ENCODE peak calls at places on chromosomes 13 and 19, in nine cellular contexts. S, P, G, M, X, Q, Y, W and R are unnamed samples.

GRCh38 chr19:33275559-33275932 is 26.8 kb downstream of the CEBPA start:
- DNase-seq in Y (no peak), Q (no peak), G (no peak), P (no peak), W (no peak), X (no peak), S (no peak), M (no peak), R (no peak)

GRCh38 chr13:79519252-79519651 is 38.3 kb downstream of the NDFIP2 start:
- DNase-seq in M (no peak), P (no peak), S (peak), X (peak), Y (no peak), Q (no peak), G (no peak), W (no peak), R (no peak)

GRCh38 chr13:31908696-31909386 is 122.7 kb upstream of the FRY start:
- DNase-seq in M (no peak), G (no peak), S (no peak), Y (no peak), Q (no peak), P (no peak), W (no peak), X (no peak), R (no peak)

GRCh38 chr19:23709347-23709746 is 22.3 kb upstream of the ZNF675 start:
- DNase-seq in W (no peak), X (no peak), P (no peak), Y (no peak), S (no peak), Q (no peak), G (no peak), M (no peak), R (no peak)

GRCh38 chr13:26037302-26037701 is 14.5 kb downstream of the SHISA2 start:
- DNase-seq in M (peak), S (no peak), W (peak), P (no peak), Q (no peak), X (no peak), Y (no peak), G (no peak), R (no peak)

GRCh38 chr13:99351772-99352171 is 44.6 kb upstream of the GPR183 start:
- DNase-seq in X (no peak), M (no peak), S (no peak), W (no peak), Y (peak), G (no peak), Q (no peak), P (no peak), R (no peak)

GRCh38 chr19:35828694-35829301 is 16.2 kb upstream of the PRODH2 start:
- DNase-seq in W (peak), Q (no peak), G (peak), P (peak), S (peak), M (peak), X (peak), Y (peak), R (peak)

GRCh38 chr13:111897178-111897845 is 169.6 kb upstream of the SOX1 start:
- DNase-seq in G (no peak), Q (no peak), Y (no peak), M (no peak), W (no peak), P (no peak), X (no peak), S (no peak), R (no peak)

GRCh38 chr13:60267498-60268202 is 103.9 kb upstream of the DIAPH3 start:
- DNase-seq in W (peak), P (no peak), Q (no peak), X (no peak), M (no peak), S (peak), Y (peak), G (no peak), R (peak)

GRCh38 chr19:30519607-30520205 is 147.5 kb downstream of the ZNF536 start:
- DNase-seq in W (no peak), M (no peak), Q (no peak), Y (no peak), P (no peak), G (no peak), S (no peak), X (no peak), R (no peak)

GRCh38 chr13:101092985-101093384 is 323.3 kb downstream of the NALCN start:
- DNase-seq in G (no peak), Y (no peak), S (peak), W (no peak), Q (no peak), X (peak), M (no peak), P (no peak), R (no peak)

GRCh38 chr13:42547615-42548014 is 26.3 kb upstream of the TNFSF11 start:
- DNase-seq in P (no peak), S (no peak), Q (no peak), X (no peak), W (no peak), M (no peak), G (no peak), Y (no peak), R (no peak)

GRCh38 chr19:45767410-45767880 is 1.6 kb downstream of the SIX5 start:
- DNase-seq in M (peak), W (peak), Y (peak), P (peak), G (peak), S (peak), X (peak), Q (no peak), R (peak)

GRCh38 chr19:35212241-35212640 is 16.3 kb downstream of the FAM187B start:
- DNase-seq in Y (no peak), S (no peak), P (no peak), G (no peak), X (no peak), M (no peak), W (no peak), Q (no peak), R (no peak)

GRCh38 chr19:49506575-49507105 is 5.8 kb upstream of the FCGRT start:
- DNase-seq in G (peak), X (no peak), Q (no peak), M (peak), Y (peak), W (peak), S (peak), P (no peak), R (peak)

GRCh38 chr19:48442116-48443035 is 3.4 kb upstream of the GRWD1 start:
- DNase-seq in Q (no peak), P (no peak), X (no peak), M (no peak), G (no peak), Y (no peak), S (no peak), W (no peak), R (no peak)

GRCh38 chr13:94548382-94549240 is 47.3 kb downstream of the TGDS start:
- DNase-seq in M (no peak), G (peak), W (peak), Y (peak), P (peak), S (peak), X (peak), Q (peak), R (peak)

GRCh38 chr13:51782026-51782710 is 21.8 kb downstream of the DHRS12 start:
- DNase-seq in Y (peak), S (no peak), Q (no peak), W (no peak), P (no peak), G (no peak), X (no peak), M (no peak), R (peak)

GRCh38 chr13:112692586-112692985 is 2.7 kb downstream of the ATP11A start:
- DNase-seq in S (no peak), Y (no peak), Q (no peak), X (no peak), G (no peak), M (no peak), W (no peak), P (no peak), R (no peak)

GRCh38 chr19:4390017-4390861 is 10.1 kb downstream of the SH3GL1 start:
- DNase-seq in M (no peak), W (peak), X (peak), S (peak), Q (no peak), P (no peak), G (no peak), Y (no peak), R (peak)

GRCh38 chr13:49436890-49437289 is 7.0 kb downstream of the CAB39L start:
- DNase-seq in M (no peak), P (peak), S (peak), Y (peak), W (no peak), X (peak), Q (no peak), G (peak), R (no peak)

GRCh38 chr13:27339299-27339698 is 68.7 kb downstream of the RASL11A start:
- DNase-seq in M (no peak), X (peak), G (peak), Y (peak), Q (no peak), S (peak), P (no peak), W (peak), R (peak)

GRCh38 chr13:95418946-95419345 is 117.7 kb upstream of the ABCC4 start:
- DNase-seq in X (no peak), M (no peak), S (no peak), Q (no peak), P (no peak), W (no peak), G (no peak), Y (no peak), R (no peak)

GRCh38 chr19:53328967-53329366 is 4.6 kb upstream of the ZNF845 start:
- DNase-seq in W (no peak), X (peak), G (no peak), Y (no peak), S (no peak), Q (no peak), M (no peak), P (peak), R (no peak)

GRCh38 chr19:2524840-2525723 is 49.2 kb downstream of the GADD45B start:
- DNase-seq in W (no peak), G (no peak), Q (peak), Y (no peak), P (no peak), X (peak), S (peak), M (no peak), R (no peak)

DNA sequence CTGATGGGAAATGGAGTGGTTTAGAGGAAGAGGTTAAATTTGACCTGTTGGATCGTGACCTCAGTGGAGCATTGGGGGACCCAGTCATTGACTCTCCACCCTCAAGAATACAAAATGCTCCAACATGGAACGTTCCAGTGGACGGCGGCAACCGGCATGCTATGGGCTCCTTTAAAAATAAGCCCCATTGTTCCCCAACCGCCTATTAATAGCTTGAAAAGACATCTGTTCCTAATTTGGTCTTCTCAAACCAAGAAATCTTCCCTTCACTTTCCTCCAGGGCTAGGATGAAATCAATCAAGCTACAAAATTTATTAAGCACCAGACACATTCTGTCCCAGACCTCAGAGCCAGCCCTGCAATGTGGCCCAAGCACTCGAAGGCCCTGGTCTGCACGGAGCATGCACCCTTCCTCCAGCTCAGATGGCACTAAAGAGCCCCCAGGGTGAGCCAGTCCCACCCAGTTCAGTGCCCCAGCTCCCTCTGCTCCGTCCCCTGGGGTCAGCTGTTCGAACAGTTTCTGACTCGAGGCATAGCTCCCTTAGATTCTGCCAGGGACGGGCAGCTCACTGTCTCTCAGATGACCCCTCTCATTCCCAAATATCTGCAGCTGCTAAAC is 22.5 kb upstream of the VSTM2B start:
- DNase-seq in S (no peak), M (no peak), Y (no peak), G (no peak), Q (no peak), P (no peak), X (no peak), W (no peak), R (no peak)
- H3K27ac ChIP-seq in S (no peak), M (no peak), Y (no peak), G (no peak), Q (no peak), P (no peak), X (no peak), W (no peak), R (no peak)

GRCh38 chr13:110417537-110417908 is 110.4 kb downstream of the COL4A2 start:
- DNase-seq in X (no peak), S (no peak), G (no peak), Y (no peak), W (no peak), P (no peak), Q (no peak), M (no peak), R (no peak)

GRCh38 chr13:110414283-110414682 is 107.2 kb downstream of the COL4A2 start:
- DNase-seq in G (no peak), M (no peak), X (no peak), Y (no peak), W (no peak), S (no peak), P (no peak), Q (no peak), R (no peak)

GRCh38 chr13:110413311-110414040 is 106.4 kb downstream of the COL4A2 start:
- DNase-seq in X (no peak), M (no peak), Y (no peak), P (no peak), G (no peak), S (no peak), W (no peak), Q (no peak), R (no peak)

GRCh38 chr13:110416131-110416584 is 109.1 kb downstream of the COL4A2 start:
- DNase-seq in Q (no peak), M (no peak), Y (no peak), W (no peak), P (no peak), G (no peak), X (peak), S (peak), R (no peak)

DNA sequence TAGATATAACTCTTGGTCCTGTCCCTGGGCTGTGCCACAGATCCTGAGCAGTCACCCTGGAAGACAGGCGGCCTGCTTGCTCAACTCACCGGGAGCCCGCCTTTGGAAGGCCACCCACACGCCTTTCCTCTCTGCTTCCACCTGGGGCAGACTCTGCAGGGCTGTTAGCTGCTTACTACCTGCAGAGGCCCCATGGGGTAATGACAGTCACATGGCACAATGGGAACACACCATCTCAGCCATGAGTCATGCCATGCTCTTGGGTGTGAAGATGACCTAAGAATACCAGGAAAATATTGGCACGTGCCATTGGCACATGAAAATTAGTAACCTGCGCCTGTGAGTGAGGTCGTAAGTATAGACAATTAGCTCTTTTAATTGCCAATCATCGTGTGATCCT is 108.6 kb downstream of the COL4A2 start:
- DNase-seq in M (no peak), S (peak), P (no peak), X (peak), Y (peak), Q (no peak), G (no peak), W (no peak), R (no peak)
- H3K27ac ChIP-seq in M (no peak), S (no peak), P (no peak), X (no peak), Y (no peak), Q (peak), G (no peak), W (no peak), R (no peak)

GRCh38 chr19:54905908-54906511 is at the start of gene NCR1:
- DNase-seq in S (no peak), Y (no peak), P (no peak), X (no peak), G (no peak), W (no peak), M (no peak), Q (no peak), R (no peak)
- H3K27ac ChIP-seq in S (no peak), Y (no peak), P (no peak), X (no peak), G (no peak), W (no peak), M (no peak), Q (no peak), R (no peak)

GRCh38 chr13:33290421-33290965 is 4.9 kb upstream of the STARD13 start:
- DNase-seq in Q (no peak), P (no peak), S (no peak), X (no peak), G (no peak), Y (no peak), M (no peak), W (no peak), R (no peak)

GRCh38 chr13:33286143-33286542 is 588 bp upstream of the STARD13 start:
- DNase-seq in Y (peak), X (no peak), M (no peak), G (peak), S (no peak), P (peak), W (no peak), Q (no peak), R (no peak)

GRCh38 chr13:33287142-33287882 is 1.8 kb upstream of the STARD13 start:
- DNase-seq in Y (no peak), X (no peak), G (no peak), P (no peak), S (no peak), W (no peak), Q (no peak), M (no peak), R (no peak)

GRCh38 chr13:33292712-33293111 is 7.2 kb upstream of the STARD13 start:
- DNase-seq in W (no peak), X (no peak), G (no peak), M (no peak), S (no peak), P (no peak), Q (no peak), Y (peak), R (no peak)

DNA sequence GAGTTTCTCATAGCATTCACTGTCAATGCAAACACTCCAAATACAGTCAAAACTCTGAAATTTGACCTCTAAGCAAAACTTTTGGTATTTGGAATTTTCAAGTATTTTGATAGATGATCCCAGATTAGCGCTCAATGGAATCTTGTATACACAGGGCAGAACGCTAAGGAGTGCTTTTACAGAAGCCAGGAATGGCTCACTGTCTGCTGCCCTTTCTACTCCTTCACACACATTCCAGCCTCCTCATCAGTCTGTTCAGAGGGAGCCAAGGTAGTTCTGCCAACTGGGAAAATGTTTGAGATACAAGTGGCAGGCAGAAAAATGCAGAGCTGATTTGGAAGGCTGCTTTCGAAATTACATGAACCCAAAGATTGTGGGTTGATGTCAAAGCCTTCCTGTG is 4.4 kb upstream of the STARD13 start:
- DNase-seq in X (peak), S (no peak), Y (no peak), P (no peak), G (no peak), M (no peak), Q (no peak), W (no peak), R (no peak)
- H3K27ac ChIP-seq in X (peak), S (no peak), Y (no peak), P (no peak), G (peak), M (no peak), Q (peak), W (no peak), R (no peak)

GRCh38 chr13:106802917-106803316 is 235.0 kb upstream of the ARGLU1 start:
- DNase-seq in Q (no peak), X (no peak), Y (no peak), G (no peak), M (no peak), S (no peak), P (no peak), W (peak), R (no peak)
- H3K27ac ChIP-seq in Q (no peak), X (no peak), Y (no peak), G (no peak), M (peak), S (no peak), P (no peak), W (peak), R (no peak)

GRCh38 chr13:19962894-19963293 is 4.4 kb downstream of the ZMYM2 start:
- DNase-seq in S (no peak), X (no peak), P (no peak), M (no peak), W (no peak), Q (no peak), G (no peak), Y (no peak), R (no peak)
- H3K27ac ChIP-seq in S (no peak), X (no peak), P (no peak), M (no peak), W (no peak), Q (no peak), G (no peak), Y (no peak), R (no peak)

DNA sequence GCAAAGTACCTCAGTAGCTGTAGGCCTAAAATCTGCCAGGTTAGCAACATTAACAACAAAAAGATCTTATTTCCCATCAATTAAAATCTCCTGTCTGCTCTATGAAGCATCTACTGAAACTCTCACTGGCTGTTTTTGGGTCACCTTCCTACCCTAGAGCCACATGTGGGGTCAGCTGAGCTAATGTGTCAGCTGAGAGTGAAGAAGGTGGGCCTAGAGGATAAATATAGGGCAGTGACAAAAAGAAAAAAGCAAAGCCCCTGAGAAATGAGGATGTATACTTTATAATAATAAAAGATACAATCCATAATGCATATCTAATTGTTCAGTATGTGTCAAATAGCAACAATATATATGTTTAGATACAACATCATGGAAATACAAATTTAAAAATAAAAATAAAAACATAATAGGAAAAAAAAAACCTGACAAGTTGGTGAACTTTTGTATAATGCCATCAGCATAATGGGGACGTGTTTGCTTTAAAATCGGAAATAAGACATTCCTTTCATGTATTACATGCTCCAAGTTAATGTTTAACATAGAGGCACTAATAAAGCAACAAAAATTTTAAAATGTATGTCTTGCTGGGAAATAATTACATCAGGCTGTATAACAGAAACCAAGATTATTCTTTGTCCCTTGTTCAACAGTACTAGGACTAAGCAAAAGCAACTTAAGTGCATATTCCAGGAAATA is 141.2 kb downstream of the GPC5 start:
- DNase-seq in M (no peak), X (no peak), Q (no peak), W (no peak), Y (peak), P (no peak), S (no peak), G (no peak), R (no peak)
- H3K27ac ChIP-seq in M (no peak), X (no peak), Q (no peak), W (no peak), Y (no peak), P (no peak), S (peak), G (no peak), R (no peak)